ENCODE peak calls at places on chromosomes 11 and 22, in seven cellular contexts. M is naive thymus-derived CD8-positive, alpha-beta T cell; F is CD8-positive, alpha-beta memory T cell; E is fibroblast of pulmonary artery; S is stomach; N is HT-29; L is Daoy. X is an unnamed sample.

GRCh38 chr11:75352417-75353206 is 1.2 kb upstream of the ARRB1 start:
- DNase-seq in M (no peak), F (no peak), E (no peak), S (peak), N (peak), L (peak), X (no peak)

GRCh38 chr11:92104349-92104748 is 120.3 kb upstream of the FAT3 start:
- DNase-seq in M (no peak), F (no peak), E (no peak), S (no peak), N (no peak), L (no peak), X (no peak)

GRCh38 chr11:37946155-37946766 is 1348.2 kb upstream of the RAG2 start:
- DNase-seq in M (no peak), F (no peak), E (peak), S (peak), N (peak), L (no peak), X (no peak)

GRCh38 chr11:120121914-120122473 is 15.9 kb downstream of the TRIM29 start:
- DNase-seq in M (no peak), F (no peak), E (no peak), S (no peak), N (peak), L (no peak), X (no peak)

GRCh38 chr22:46224044-46224746 is 25.9 kb downstream of the CDPF1 start:
- DNase-seq in M (no peak), F (no peak), E (no peak), S (no peak), N (no peak), L (no peak), X (no peak)

GRCh38 chr22:19213496-19214473 is 35.2 kb upstream of the SLC25A1 start:
- DNase-seq in M (no peak), F (no peak), E (peak), S (no peak), N (no peak), L (no peak), X (no peak)

GRCh38 chr11:33001281-33001680 is 14.4 kb upstream of the DEPDC7 start:
- DNase-seq in M (no peak), F (no peak), E (no peak), S (no peak), N (no peak), L (no peak), X (no peak)

GRCh38 chr11:34214961-34215805 is 109.8 kb downstream of the NAT10 start:
- DNase-seq in M (no peak), F (no peak), E (no peak), S (no peak), N (no peak), L (peak), X (peak)

GRCh38 chr22:49827853-49828598 is at the start of gene BRD1:
- DNase-seq in M (peak), F (peak), E (peak), S (peak), N (peak), L (peak), X (no peak)

GRCh38 chr22:11629661-11630385 is 3898.2 kb upstream of the OR11H1 start:
- DNase-seq in M (no peak), F (no peak), E (no peak), S (no peak), N (no peak), L (no peak), X (no peak)

GRCh38 chr11:19441752-19442553 is 201.2 kb upstream of the E2F8 start:
- DNase-seq in M (no peak), F (no peak), E (peak), S (peak), N (peak), L (peak), X (no peak)

GRCh38 chr11:102794382-102794781 is 3.6 kb downstream of the MMP1 start:
- DNase-seq in M (no peak), F (no peak), E (peak), S (no peak), N (peak), L (peak), X (no peak)

GRCh38 chr11:24312464-24313238 is 184.2 kb upstream of the LUZP2 start:
- DNase-seq in M (no peak), F (no peak), E (peak), S (no peak), N (no peak), L (no peak), X (no peak)

GRCh38 chr11:68437927-68438657 is 22.5 kb upstream of the PPP6R3 start:
- DNase-seq in M (no peak), F (no peak), E (no peak), S (no peak), N (no peak), L (no peak), X (no peak)

GRCh38 chr11:68816917-68817419 is 24.7 kb downstream of the CPT1A start:
- DNase-seq in M (peak), F (no peak), E (no peak), S (no peak), N (no peak), L (no peak), X (no peak)

GRCh38 chr11:3855808-3856491 is 486 bp downstream of the STIM1 start:
- DNase-seq in M (peak), F (peak), E (no peak), S (peak), N (peak), L (peak), X (peak)

GRCh38 chr22:36986242-36986821 is 32.9 kb downstream of the TST start:
- DNase-seq in M (no peak), F (no peak), E (no peak), S (peak), N (peak), L (no peak), X (no peak)

GRCh38 chr22:24117942-24118341 is 63.3 kb upstream of the SUSD2 start:
- DNase-seq in M (no peak), F (no peak), E (no peak), S (no peak), N (no peak), L (no peak), X (no peak)

GRCh38 chr22:23622634-23623033 is 9.5 kb downstream of the DRICH1 start:
- DNase-seq in M (no peak), F (no peak), E (no peak), S (no peak), N (no peak), L (peak), X (no peak)

GRCh38 chr11:111541209-111542061 is 915 bp downstream of the LAYN start:
- DNase-seq in M (no peak), F (no peak), E (peak), S (no peak), N (no peak), L (peak), X (no peak)

GRCh38 chr11:118092907-118093571 is 6.3 kb upstream of the SMIM35 start:
- DNase-seq in M (no peak), F (no peak), E (no peak), S (no peak), N (no peak), L (no peak), X (no peak)

GRCh38 chr11:47980907-47981621 is 705 bp downstream of the PTPRJ start:
- DNase-seq in M (peak), F (peak), E (peak), S (peak), N (peak), L (peak), X (no peak)

GRCh38 chr11:12356944-12357655 is 20.3 kb upstream of the PARVA start:
- DNase-seq in M (no peak), F (no peak), E (no peak), S (no peak), N (no peak), L (no peak), X (no peak)

GRCh38 chr11:34381775-34382174 is 24.0 kb upstream of the ABTB2 start:
- DNase-seq in M (no peak), F (no peak), E (no peak), S (no peak), N (no peak), L (no peak), X (no peak)

GRCh38 chr11:45664376-45665205 is 831 bp downstream of the CHST1 start:
- DNase-seq in M (no peak), F (no peak), E (no peak), S (no peak), N (no peak), L (no peak), X (no peak)

GRCh38 chr11:35944503-35945136 is 758 bp downstream of the LDLRAD3 start:
- DNase-seq in M (no peak), F (no peak), E (peak), S (no peak), N (no peak), L (peak), X (no peak)

GRCh38 chr11:86818466-86819282 is 18.3 kb downstream of the PRSS23 start:
- DNase-seq in M (no peak), F (peak), E (peak), S (no peak), N (peak), L (peak), X (no peak)

GRCh38 chr22:46575915-46576555 is 38.6 kb upstream of the CELSR1 start:
- DNase-seq in M (no peak), F (no peak), E (no peak), S (no peak), N (peak), L (no peak), X (no peak)

GRCh38 chr11:65903068-65903481 is 2.9 kb upstream of the FOSL1 start:
- DNase-seq in M (no peak), F (no peak), E (peak), S (no peak), N (peak), L (peak), X (no peak)

GRCh38 chr11:69136471-69136870 is 19.3 kb upstream of the SMIM38 start:
- DNase-seq in M (no peak), F (no peak), E (no peak), S (no peak), N (no peak), L (no peak), X (no peak)

GRCh38 chr11:95337175-95337957 is 106.4 kb upstream of the SESN3 start:
- DNase-seq in M (no peak), F (peak), E (peak), S (peak), N (no peak), L (peak), X (no peak)

GRCh38 chr11:35549787-35550186 is 24.4 kb upstream of the PAMR1 start:
- DNase-seq in M (no peak), F (no peak), E (peak), S (no peak), N (no peak), L (peak), X (no peak)

X was measured in activated gamma-delta T cell treated with anti-CD3 and anti-CD28 coated beads, Interleukin-2, amount 50 U/mL, for 16 hours.